ENCODE peak calls at places on chromosome 9, in ten cellular contexts. Q is nephron progenitor cell; M is stimulated activated effector memory CD8-positive, alpha-beta T cell treated with anti-CD3 and anti-CD28 coated beads, Interleukin-12 subunit alpha, Interleukin-12 subunit beta, amount 100 ng/mL, for 72 hours; R is fibroblast of mammary gland; H is left kidney; X is thyroid gland; T is activated T-helper 1 cell treated with anti-CD3 and anti-CD28 coated beads, Interleukin-12 subunit alpha, Interleukin-12 subunit beta, Interleukin-2, Interleukin-4 antibody, amounts not matched to agents 30 ng/mL and 10 ng/mL and 1 ng/mL, durations not matched to agents 14 hours and 24 hours and 36 hours; J is T-helper 1 cell; S is A673; D is ACHN. N is an unnamed sample.

GRCh38 chr9:131620764-131621520 is 75.6 kb downstream of the PRRT1B start:
- DNase-seq in Q (no peak), M (no peak), R (no peak), H (no peak), X (peak), T (no peak), J (no peak), S (no peak), D (no peak), N (no peak)

GRCh38 chr9:120490888-120491595 is 88.9 kb downstream of the CDK5RAP2 start:
- DNase-seq in Q (no peak), M (no peak), R (peak), H (no peak), X (peak), T (no peak), J (peak), S (no peak), D (no peak), N (no peak)

GRCh38 chr9:101512116-101512515 is 21.5 kb upstream of the RNF20 start:
- DNase-seq in Q (no peak), M (no peak), R (no peak), H (no peak), X (no peak), T (no peak), J (no peak), S (no peak), D (no peak), N (no peak)

GRCh38 chr9:129027685-129028191 is 393 bp downstream of the SH3GLB2 start:
- DNase-seq in Q (no peak), M (no peak), R (no peak), H (no peak), X (peak), T (no peak), J (peak), S (no peak), D (peak), N (peak)

GRCh38 chr9:122346478-122347347 is 24.1 kb upstream of the PTGS1 start:
- DNase-seq in Q (peak), M (no peak), R (no peak), H (peak), X (peak), T (no peak), J (no peak), S (peak), D (peak), N (no peak)

GRCh38 chr9:5536684-5537083 is 26.4 kb downstream of the PDCD1LG2 start:
- DNase-seq in Q (no peak), M (no peak), R (no peak), H (no peak), X (no peak), T (no peak), J (no peak), S (no peak), D (no peak), N (no peak)

GRCh38 chr9:118609355-118610044 is 759.7 kb downstream of the BRINP1 start:
- DNase-seq in Q (no peak), M (no peak), R (peak), H (no peak), X (peak), T (no peak), J (no peak), S (no peak), D (peak), N (no peak)

GRCh38 chr9:9997585-9997984 is 615.2 kb downstream of the PTPRD start:
- DNase-seq in Q (no peak), M (no peak), R (no peak), H (no peak), X (no peak), T (no peak), J (no peak), S (no peak), D (no peak), N (no peak)

GRCh38 chr9:676780-677458 is 164.6 kb upstream of the DMRT1 start:
- DNase-seq in Q (no peak), M (no peak), R (no peak), H (no peak), X (peak), T (no peak), J (no peak), S (no peak), D (peak), N (no peak)

GRCh38 chr9:37471942-37472679 is 6.9 kb upstream of the ZBTB5 start:
- DNase-seq in Q (no peak), M (no peak), R (peak), H (peak), X (peak), T (no peak), J (no peak), S (peak), D (peak), N (no peak)

GRCh38 chr9:113343732-113344231 is 3.7 kb upstream of the WDR31 start:
- DNase-seq in Q (no peak), M (no peak), R (peak), H (peak), X (peak), T (no peak), J (peak), S (peak), D (no peak), N (peak)

GRCh38 chr9:134230942-134231325 is 66.6 kb upstream of the RNU6ATAC start:
- DNase-seq in Q (no peak), M (no peak), R (no peak), H (no peak), X (peak), T (no peak), J (no peak), S (no peak), D (no peak), N (peak)

GRCh38 chr9:21324040-21324439 is 11.2 kb downstream of the KLHL9 start:
- DNase-seq in Q (no peak), M (no peak), R (no peak), H (no peak), X (no peak), T (no peak), J (no peak), S (no peak), D (no peak), N (no peak)

GRCh38 chr9:4196886-4197285 is 103.0 kb downstream of the GLIS3 start:
- DNase-seq in Q (no peak), M (no peak), R (peak), H (no peak), X (no peak), T (no peak), J (no peak), S (no peak), D (peak), N (no peak)

GRCh38 chr9:93595861-93596365 is 19.5 kb downstream of the PHF2 start:
- DNase-seq in Q (no peak), M (no peak), R (no peak), H (no peak), X (no peak), T (no peak), J (no peak), S (no peak), D (no peak), N (no peak)

GRCh38 chr9:7901676-7902075 is 102.1 kb upstream of the DMAC1 start:
- DNase-seq in Q (no peak), M (no peak), R (no peak), H (no peak), X (no peak), T (no peak), J (no peak), S (no peak), D (no peak), N (no peak)

GRCh38 chr9:8552732-8553131 is 753.2 kb upstream of the DMAC1 start:
- DNase-seq in Q (no peak), M (no peak), R (no peak), H (no peak), X (no peak), T (no peak), J (no peak), S (no peak), D (no peak), N (no peak)

GRCh38 chr9:130201399-130201873 is 29.2 kb downstream of the NCS1 start:
- DNase-seq in Q (no peak), M (no peak), R (no peak), H (peak), X (peak), T (no peak), J (no peak), S (no peak), D (no peak), N (no peak)

GRCh38 chr9:78368236-78368635 is 71.3 kb downstream of the PSAT1 start:
- DNase-seq in Q (no peak), M (no peak), R (no peak), H (no peak), X (no peak), T (no peak), J (no peak), S (no peak), D (no peak), N (no peak)